ENCODE peak calls at places on chromosomes 5 and 9, in nine cellular contexts. Z is GM12878, V is RWPE2, K is heart left ventricle, Y is body of pancreas, F is heart right ventricle, I is lung, X is PC-3, D is lower lobe of right lung. W is an unnamed sample.

GRCh38 chr9:34413229-34413852 is 36.6 kb upstream of the MYORG start:
- ATAC-seq in V (no peak), D (no peak), X (no peak), F (no peak), K (peak; percentile 53), Z (no peak), I (no peak), Y (no peak), W (no peak)

GRCh38 chr5:170538096-170538465 is 34.3 kb downstream of the KCNIP1 start:
- ATAC-seq in Z (no peak), K (no peak), F (no peak), X (no peak), D (no peak), Y (no peak), V (no peak), I (no peak), W (no peak)

GRCh38 chr9:111805841-111806241 is 11.1 kb upstream of the SHOC1 start:
- ATAC-seq in D (peak; percentile 85), K (no peak), Y (no peak), I (peak; percentile 86), X (peak; percentile 96), Z (no peak), V (peak; percentile 95), F (no peak), W (no peak)

GRCh38 chr5:75274486-75274885 is 37.8 kb upstream of the ANKRD31 start:
- ATAC-seq in D (no peak), Z (no peak), V (no peak), Y (no peak), I (no peak), K (no peak), X (no peak), F (no peak), W (no peak)

GRCh38 chr5:102106599-102106998 is 189.5 kb downstream of the SLCO4C1 start:
- ATAC-seq in F (no peak), Z (no peak), Y (no peak), V (no peak), I (no peak), K (no peak), D (no peak), X (no peak), W (no peak)

GRCh38 chr9:114606068-114606467 is 5.0 kb upstream of the TMEM268 start:
- ATAC-seq in D (no peak), F (no peak), Z (no peak), Y (no peak), K (no peak), I (no peak), V (no peak), X (no peak), W (no peak)

GRCh38 chr9:114472765-114473446 is 32.4 kb downstream of the WHRN start:
- ATAC-seq in Z (no peak), V (peak; percentile 63), K (no peak), Y (no peak), D (no peak), F (no peak), X (no peak), I (no peak), W (no peak)

GRCh38 chr9:113634597-113635515 is 171.3 kb downstream of the RGS3 start:
- ATAC-seq in X (no peak), D (no peak), Y (no peak), K (peak; percentile 9), F (no peak), Z (no peak), I (no peak), V (no peak), W (no peak)

GRCh38 chr9:127977877-127978647 is 2.7 kb downstream of the EEIG1 start:
- ATAC-seq in K (peak; percentile 38), X (no peak), V (no peak), F (peak; percentile 36), I (peak; percentile 15), D (peak; percentile 63), Y (no peak), Z (no peak), W (peak; percentile 26)

GRCh38 chr9:83013261-83013610 is 49.7 kb downstream of the RASEF start:
- ATAC-seq in Y (no peak), I (no peak), K (no peak), F (no peak), Z (no peak), V (no peak), D (no peak), X (no peak), W (no peak)

GRCh38 chr9:90086076-90086475 is 481.3 kb downstream of the GADD45G start:
- ATAC-seq in Z (no peak), F (peak; percentile 56), D (peak; percentile 59), Y (no peak), X (no peak), V (no peak), I (no peak), K (peak; percentile 43), W (no peak)

GRCh38 chr9:77595426-77596051 is 52.6 kb downstream of the GNA14 start:
- ATAC-seq in D (peak; percentile 44), Z (no peak), V (no peak), Y (no peak), K (peak; percentile 38), F (peak; percentile 53), I (no peak), X (no peak), W (no peak)

GRCh38 chr9:124079176-124079925 is 67.8 kb downstream of the LHX2 start:
- ATAC-seq in D (peak; percentile 28), K (peak; percentile 82), X (peak; percentile 60), Z (no peak), Y (no peak), V (peak; percentile 73), F (peak; percentile 83), I (no peak), W (no peak)

GRCh38 chr5:171495122-171495700 is 75.8 kb downstream of the FGF18 start:
- ATAC-seq in Z (no peak), K (peak; percentile 57), I (no peak), X (peak; percentile 70), V (peak; percentile 15), Y (no peak), F (peak; percentile 51), D (peak; percentile 59), W (peak; percentile 22)

GRCh38 chr5:23027341-23027740 is 174.2 kb upstream of the CDH12 start:
- ATAC-seq in Z (peak; percentile 21), V (no peak), D (no peak), Y (no peak), X (no peak), F (peak; percentile 96), I (no peak), K (peak; percentile 98), W (no peak)

GRCh38 chr5:35979694-35980093 is 11.5 kb downstream of the UGT3A1 start:
- ATAC-seq in Y (no peak), F (no peak), D (no peak), K (no peak), X (no peak), Z (no peak), V (no peak), I (no peak), W (no peak)

GRCh38 chr5:139808481-139809330 is 13.1 kb downstream of the PSD2 start:
- ATAC-seq in F (peak; percentile 66), Z (peak; percentile 95), X (peak; percentile 49), Y (no peak), I (no peak), K (peak; percentile 78), D (peak; percentile 61), V (peak; percentile 67), W (no peak)

GRCh38 chr9:33868430-33869000 is 51.6 kb downstream of the UBE2R2 start:
- ATAC-seq in I (no peak), F (peak; percentile 69), V (no peak), Z (no peak), K (peak; percentile 62), X (no peak), D (peak; percentile 66), Y (peak; percentile 72), W (peak; percentile 73)

GRCh38 chr5:119409235-119409815 is 43.0 kb upstream of the HSD17B4 start:
- ATAC-seq in X (no peak), Z (peak; percentile 52), D (no peak), I (no peak), K (no peak), Y (no peak), F (no peak), V (no peak), W (no peak)

GRCh38 chr9:136939996-136940525 is 4.5 kb downstream of the FBXW5 start:
- ATAC-seq in V (no peak), Z (no peak), K (peak; percentile 77), X (no peak), I (no peak), F (peak; percentile 74), D (no peak), Y (no peak), W (no peak)
- H3K36me3 ChIP-seq in V (peaks cover 31% of the 10 kb centered on the region), Z (peaks cover 2% of the 10 kb centered on the region), K (peaks cover 34% of the 10 kb centered on the region), X (no peaks in the 10 kb centered on the region), I (peaks cover 39% of the 10 kb centered on the region), F (peaks cover 42% of the 10 kb centered on the region), D (peaks cover 35% of the 10 kb centered on the region), Y (peaks cover 26% of the 10 kb centered on the region), W (peaks cover 45% of the 10 kb centered on the region)

GRCh38 chr5:94707359-94707758 is 88.9 kb downstream of the SLF1 start:
- ATAC-seq in X (peak; percentile 84), F (no peak), D (no peak), K (no peak), I (no peak), Z (no peak), Y (peak; percentile 98), V (peak; percentile 36), W (no peak)

GRCh38 chr5:94709277-94709676 is 90.8 kb downstream of the SLF1 start:
- ATAC-seq in D (no peak), F (no peak), K (no peak), Y (no peak), X (no peak), I (no peak), V (peak; percentile 40), Z (no peak), W (no peak)

GRCh38 chr5:94715843-94716242 is 97.4 kb downstream of the SLF1 start:
- ATAC-seq in D (no peak), I (no peak), F (peak; percentile 94), K (peak; percentile 82), V (no peak), X (no peak), Y (peak; percentile 30), Z (no peak), W (no peak)

DNA sequence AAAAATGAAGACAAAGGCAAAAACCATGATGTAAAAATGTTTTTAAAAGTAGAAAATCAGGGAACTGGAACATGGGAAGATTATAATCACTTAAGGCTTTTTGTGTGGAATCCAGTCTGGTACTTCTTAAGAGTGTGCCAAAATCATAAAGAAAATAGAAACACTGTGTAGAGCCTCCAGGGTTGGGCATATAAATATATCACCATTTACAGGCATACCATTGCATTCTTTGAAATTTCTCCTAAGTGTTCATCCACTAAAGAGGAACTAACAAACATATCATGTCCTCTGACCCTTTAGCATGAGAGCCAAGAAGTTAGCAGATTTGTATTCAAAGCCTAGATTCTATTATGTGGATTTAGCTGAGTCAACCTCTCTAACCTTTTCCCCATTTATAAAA is 93.3 kb downstream of the SLF1 start:
- ATAC-seq in Z (no peak), K (no peak), D (no peak), X (peak; percentile 18), I (no peak), Y (no peak), V (no peak), F (no peak), W (no peak)
- TF ChIP-seq CTCF in Z (no peak), K (no peak), D (no peak), X (no peak), I (no peak), Y (no peak), V (no peak), F (no peak), W (no peak)

GRCh38 chr5:180853121-180853520 is 8.0 kb downstream of the ZFP62 start:
- ATAC-seq in V (no peak), I (no peak), Z (no peak), D (no peak), Y (no peak), F (no peak), K (no peak), X (peak; percentile 45), W (no peak)
- H3K36me3 ChIP-seq in V (peaks cover 93% of the 10 kb centered on the region), I (peaks cover 24% of the 10 kb centered on the region), Z (peaks cover 28% of the 10 kb centered on the region), D (peaks cover 35% of the 10 kb centered on the region), Y (no peaks in the 10 kb centered on the region), F (peaks cover 65% of the 10 kb centered on the region), K (peaks cover 31% of the 10 kb centered on the region), X (peaks cover 48% of the 10 kb centered on the region), W (peaks cover 13% of the 10 kb centered on the region)

GRCh38 chr9:16154570-16155078 is 601.8 kb downstream of the CCDC171 start:
- ATAC-seq in K (peak; percentile 64), V (peak; percentile 72), Z (peak; percentile 90), I (no peak), Y (peak; percentile 81), X (peak; percentile 71), F (peak; percentile 57), D (peak; percentile 65), W (peak; percentile 71)
- TF ChIP-seq CTCF in K (peak; percentile 31), V (peak; percentile 3), Z (peak; percentile 39), I (no peak), Y (peak; percentile 26), X (peak; percentile 21), F (peak; percentile 54), D (peak; percentile 37), W (no peak)

W was measured in gastroesophageal sphincter.